ENCODE peak calls at places on chromosomes 1 and 21, in five cellular contexts. G is heart left ventricle, X is choroid plexus epithelial cell, I is uterus, E is mammary epithelial cell. F is an unnamed sample.

GRCh38 chr1:66575739-66576138 is 41.8 kb downstream of the SGIP1 start:
- DNase-seq in G (no peak), X (peak), I (peak), E (no peak), F (no peak)

GRCh38 chr1:91511386-91511785 is 10.7 kb downstream of the CDC7 start:
- DNase-seq in G (no peak), X (peak), I (no peak), E (peak), F (no peak)

GRCh38 chr1:148362141-148362929 is 120.8 kb downstream of the PPIAL4G start:
- DNase-seq in G (no peak), X (peak), I (no peak), E (peak), F (no peak)

GRCh38 chr1:6601865-6602668 is 602 bp downstream of the KLHL21 start:
- DNase-seq in G (peak), X (peak), I (peak), E (peak), F (no peak)

GRCh38 chr1:204418174-204419063 is 6.8 kb upstream of the PPP1R15B start:
- DNase-seq in G (no peak), X (peak), I (peak), E (no peak), F (no peak)

GRCh38 chr1:231550448-231550781 is 21.9 kb downstream of the TSNAX start:
- DNase-seq in G (no peak), X (peak), I (no peak), E (peak), F (no peak)

GRCh38 chr1:155080250-155081228 is 1.9 kb downstream of the EFNA3 start:
- DNase-seq in G (peak), X (no peak), I (no peak), E (no peak), F (no peak)

GRCh38 chr1:208652300-208653160 is 408.3 kb upstream of the PLXNA2 start:
- DNase-seq in G (no peak), X (peak), I (peak), E (peak), F (no peak)

GRCh38 chr1:212738330-212738729 is 38.7 kb upstream of the BATF3 start:
- DNase-seq in G (no peak), X (peak), I (no peak), E (no peak), F (no peak)

GRCh38 chr1:15543589-15544568 is 17.2 kb downstream of the DNAJC16 start:
- DNase-seq in G (no peak), X (peak), I (no peak), E (no peak), F (no peak)

GRCh38 chr1:210684466-210685294 is 356.0 kb downstream of the HHAT start:
- DNase-seq in G (no peak), X (no peak), I (no peak), E (no peak), F (no peak)

GRCh38 chr1:11501491-11501897 is 22.5 kb downstream of the DISP3 start:
- DNase-seq in G (no peak), X (no peak), I (no peak), E (no peak), F (no peak)

GRCh38 chr1:11500881-11501280 is 21.9 kb downstream of the DISP3 start:
- DNase-seq in G (no peak), X (no peak), I (no peak), E (no peak), F (no peak)

GRCh38 chr1:11499825-11500331 is 20.9 kb downstream of the DISP3 start:
- DNase-seq in G (no peak), X (no peak), I (no peak), E (no peak), F (no peak)

GRCh38 chr1:11502516-11502915 is 23.6 kb downstream of the DISP3 start:
- DNase-seq in G (no peak), X (no peak), I (no peak), E (no peak), F (no peak)

DNA sequence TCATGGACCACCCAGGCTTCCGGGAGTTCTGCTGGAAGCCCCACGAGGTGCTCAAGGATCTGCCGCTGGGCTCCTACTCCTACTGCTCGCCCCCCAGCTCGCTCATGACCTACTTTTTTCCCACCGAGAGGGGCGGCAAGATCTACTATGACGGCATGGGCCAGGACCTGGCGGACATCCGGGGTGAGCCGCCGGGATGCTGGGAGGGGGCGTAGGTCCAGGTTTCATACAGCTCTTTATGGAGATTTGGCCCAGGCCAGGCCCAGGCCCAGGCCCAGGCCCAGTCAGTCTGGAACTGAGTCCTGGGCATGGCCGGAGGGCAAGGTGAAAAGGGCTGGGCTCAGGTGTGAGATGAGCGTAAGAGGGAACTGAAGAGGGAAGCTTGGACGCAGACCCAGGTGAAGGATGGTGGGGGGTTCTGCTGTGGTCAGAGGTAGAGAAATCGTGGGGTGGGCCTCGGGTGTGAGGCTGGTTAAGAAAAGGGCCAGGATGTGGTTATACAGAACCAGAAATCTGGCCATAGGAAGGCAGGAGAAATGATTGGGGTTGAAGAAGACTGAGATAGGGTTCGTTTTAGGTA is 23.0 kb downstream of the DISP3 start:
- DNase-seq in G (no peak), X (no peak), I (no peak), E (no peak), F (no peak)
- H3K4me3 ChIP-seq in G (no peak), X (no peak), I (no peak), E (no peak), F (no peak)

DNA sequence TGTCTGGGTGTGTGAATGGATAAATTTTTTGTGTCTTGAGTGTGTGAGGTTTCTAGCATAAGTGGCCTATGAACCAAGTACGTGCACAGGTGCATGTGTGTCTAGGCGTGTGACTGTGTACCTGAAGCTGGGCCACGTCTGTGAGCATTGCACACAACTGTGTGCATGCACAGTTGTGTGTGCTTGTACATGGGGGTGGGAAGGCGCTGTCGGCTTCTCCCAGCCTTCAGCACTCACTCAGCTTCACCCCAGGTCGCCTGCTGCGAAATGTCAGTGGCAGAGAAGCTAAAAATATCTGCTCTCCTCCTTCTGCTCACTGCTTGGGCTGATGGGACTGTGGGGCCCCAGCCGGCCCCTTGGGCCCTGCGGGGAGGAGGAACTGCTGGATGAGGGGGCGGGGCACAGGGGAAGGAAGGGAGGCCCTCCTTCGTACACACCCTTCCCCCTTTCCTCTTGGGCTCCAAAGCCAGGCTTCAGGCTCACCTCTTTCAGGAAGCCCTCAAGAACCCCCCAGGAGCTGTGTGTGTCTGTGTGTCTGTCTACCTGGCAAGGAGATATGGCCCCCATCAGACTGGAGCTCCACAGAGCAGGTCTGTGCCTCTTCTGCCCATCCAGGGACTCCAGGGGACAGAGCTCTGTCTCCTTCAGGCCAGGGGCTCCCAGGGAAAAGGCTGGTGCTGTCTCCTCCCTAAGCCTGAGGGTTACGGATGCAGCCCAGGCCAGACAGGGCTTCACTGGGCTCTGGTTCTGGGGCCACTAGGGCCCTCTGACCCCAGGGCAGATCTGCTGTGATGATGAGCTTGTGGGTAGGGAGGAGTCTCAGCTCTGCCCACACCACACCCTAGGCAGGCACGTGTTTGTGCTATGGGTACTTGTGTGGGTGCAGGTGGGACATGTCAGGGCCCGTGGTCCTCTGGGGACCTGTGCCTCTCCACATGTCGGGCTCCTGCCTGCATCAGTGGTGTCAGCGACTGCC is 35.6 kb upstream of the WASF2 start:
- DNase-seq in G (peak), X (peak), I (peak), E (peak), F (no peak)
- H3K4me3 ChIP-seq in G (peak), X (peak), I (peak), E (no peak), F (peak)

DNA sequence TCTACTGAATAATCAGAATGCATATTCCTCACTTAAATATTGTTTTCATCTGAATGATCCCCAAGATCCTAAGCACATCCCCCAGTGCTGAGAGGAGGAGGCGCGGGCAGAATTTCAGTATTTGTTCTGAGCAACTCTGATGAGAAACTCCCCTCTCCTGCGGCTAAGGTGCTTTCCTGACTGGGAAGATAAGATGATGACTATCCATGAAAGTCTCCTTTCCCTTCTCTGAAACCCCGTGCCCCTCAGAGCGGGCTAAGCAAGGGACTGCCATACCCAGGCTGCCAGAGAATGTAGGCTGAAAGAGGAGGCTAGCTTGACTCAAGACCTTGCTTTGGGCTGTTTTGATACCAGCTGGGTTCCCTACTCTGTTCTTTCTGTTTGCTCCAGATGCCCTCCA is 39.7 kb upstream of the IPO9 start:
- DNase-seq in G (no peak), X (no peak), I (no peak), E (no peak), F (no peak)
- H3K4me3 ChIP-seq in G (no peak), X (no peak), I (no peak), E (no peak), F (no peak)

GRCh38 chr21:41615613-41616012 is 107.7 kb upstream of the TMPRSS2 start:
- DNase-seq in G (no peak), X (peak), I (no peak), E (peak), F (no peak)
- H3K4me3 ChIP-seq in G (no peak), X (no peak), I (no peak), E (no peak), F (peak)

GRCh38 chr1:172499636-172500141 is 33.3 kb upstream of the SUCO start:
- DNase-seq in G (no peak), X (no peak), I (no peak), E (peak), F (no peak)

GRCh38 chr1:172498858-172499257 is 34.1 kb upstream of the SUCO start:
- DNase-seq in G (no peak), X (no peak), I (no peak), E (no peak), F (no peak)

GRCh38 chr1:172496678-172497077 is 36.3 kb upstream of the SUCO start:
- DNase-seq in G (no peak), X (no peak), I (no peak), E (no peak), F (no peak)

GRCh38 chr1:172500207-172500606 is 32.7 kb upstream of the SUCO start:
- DNase-seq in G (no peak), X (no peak), I (no peak), E (peak), F (no peak)

DNA sequence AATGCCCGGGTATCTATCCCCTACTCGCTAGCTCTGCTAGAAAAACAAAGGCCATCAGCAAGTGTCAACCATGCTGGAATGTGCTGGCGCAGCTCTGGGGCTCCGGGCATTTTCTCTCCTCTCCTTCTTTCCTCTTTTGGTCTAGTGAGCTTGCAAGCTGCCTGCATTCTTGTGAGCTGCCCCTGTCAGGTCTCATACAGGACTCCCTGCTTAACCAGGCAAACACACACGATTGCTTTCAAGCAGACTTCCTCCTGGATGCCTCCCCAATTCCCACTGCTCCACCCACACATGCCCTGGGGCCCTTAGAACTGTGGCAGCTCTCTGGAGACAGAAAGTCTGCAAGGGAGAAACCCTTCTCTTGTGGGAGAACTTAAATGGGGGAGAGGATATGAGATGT is 35.7 kb upstream of the SUCO start:
- DNase-seq in G (no peak), X (peak), I (no peak), E (peak), F (no peak)
- H3K4me3 ChIP-seq in G (no peak), X (no peak), I (no peak), E (no peak), F (peak)

DNA sequence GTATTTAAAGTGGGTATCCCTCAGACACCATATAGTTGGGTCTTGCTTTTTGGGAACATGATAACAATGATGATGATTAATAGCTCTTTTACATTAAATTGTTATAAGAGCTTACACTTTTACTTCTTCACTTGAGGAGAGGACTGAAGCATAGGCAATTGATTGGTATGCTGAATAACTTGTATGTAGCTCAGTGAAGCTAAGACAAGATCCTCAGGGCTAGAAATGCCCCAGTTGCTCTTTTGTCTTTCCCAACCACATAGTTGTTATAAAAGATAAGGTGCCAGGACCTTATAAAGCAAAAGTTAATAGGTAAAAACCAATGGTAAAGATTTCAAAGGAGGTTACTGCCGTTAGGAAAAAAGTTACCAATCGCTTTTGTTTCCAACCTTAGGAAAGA is 123.4 kb downstream of the KCNK1 start:
- DNase-seq in G (no peak), X (no peak), I (no peak), E (no peak), F (no peak)
- H3K4me3 ChIP-seq in G (no peak), X (no peak), I (no peak), E (no peak), F (no peak)